ENCODE peak calls at places on chromosomes 12 and 14, in seven cellular contexts. C is activated CD4-positive, CD25-positive, alpha-beta regulatory T cell; J is ELR; A is tibial nerve; K is CD4-positive, alpha-beta T cell; N is NCI-H1694 treated with DMSO at 0.1 percent for 48 hours; Y is tibial artery. I is an unnamed sample.

GRCh38 chr12:58416211-58416610 is 474.8 kb downstream of the ATP23 start:
- DNase-seq in N (no peak), C (no peak), K (no peak), A (no peak), J (peak), Y (no peak), I (no peak)

GRCh38 chr12:110465024-110465423 is 3.0 kb downstream of the GPN3 start:
- DNase-seq in K (no peak), N (no peak), A (no peak), J (no peak), C (no peak), Y (no peak), I (no peak)

GRCh38 chr12:1914116-1914911 is 4.1 kb downstream of the CACNA2D4 start:
- DNase-seq in C (no peak), A (no peak), N (no peak), K (no peak), J (no peak), Y (peak), I (no peak)

GRCh38 chr12:85279449-85280137 is 427 bp upstream of the ALX1 start:
- DNase-seq in A (no peak), N (no peak), K (no peak), C (no peak), J (no peak), Y (no peak), I (peak)

GRCh38 chr12:122001379-122002209 is 20.1 kb upstream of the BCL7A start:
- DNase-seq in J (no peak), K (no peak), N (peak), A (no peak), Y (no peak), C (no peak), I (peak)

GRCh38 chr12:91417649-91418048 is 235.0 kb upstream of the DCN start:
- DNase-seq in Y (no peak), K (no peak), A (no peak), N (no peak), C (no peak), J (no peak), I (no peak)

GRCh38 chr14:68975667-68976066 is 3.4 kb downstream of the ACTN1 start:
- DNase-seq in K (no peak), Y (peak), N (no peak), A (no peak), J (peak), C (no peak), I (no peak)

GRCh38 chr12:76586764-76587395 is 27.3 kb upstream of the OSBPL8 start:
- DNase-seq in C (peak), K (peak), J (peak), A (no peak), N (peak), Y (no peak), I (no peak)

GRCh38 chr14:64682173-64682710 is 22.0 kb upstream of the PLEKHG3 start:
- DNase-seq in N (no peak), A (peak), C (no peak), Y (peak), J (no peak), K (no peak), I (peak)

GRCh38 chr12:65568517-65568916 is 255.8 kb upstream of the HMGA2 start:
- DNase-seq in J (peak), C (no peak), K (no peak), N (no peak), A (no peak), Y (no peak), I (no peak)

GRCh38 chr14:72736791-72737559 is 156.9 kb downstream of the DPF3 start:
- DNase-seq in Y (peak), K (no peak), J (no peak), A (no peak), N (peak), C (no peak), I (no peak)

GRCh38 chr12:27583057-27583797 is 59.2 kb downstream of the PPFIBP1 start:
- DNase-seq in N (no peak), J (no peak), C (no peak), A (no peak), Y (no peak), K (no peak), I (no peak)

GRCh38 chr12:19053218-19053617 is 76.3 kb upstream of the PLEKHA5 start:
- DNase-seq in N (no peak), K (no peak), A (no peak), Y (no peak), C (no peak), J (no peak), I (no peak)

GRCh38 chr14:81729622-81730021 is 196.0 kb upstream of the SEL1L start:
- DNase-seq in K (no peak), C (no peak), A (no peak), N (no peak), Y (no peak), J (no peak), I (no peak)

GRCh38 chr14:94406910-94407309 is 18.5 kb upstream of the SERPINA1 start:
- DNase-seq in Y (no peak), C (no peak), J (no peak), A (no peak), K (no peak), N (no peak), I (no peak)

GRCh38 chr14:36659822-36660735 is 1.6 kb upstream of the PAX9 start:
- DNase-seq in Y (no peak), A (no peak), J (no peak), K (no peak), N (no peak), C (no peak), I (no peak)

GRCh38 chr12:104350211-104350908 is 46.8 kb downstream of the EID3 start:
- DNase-seq in Y (no peak), A (no peak), N (no peak), J (no peak), C (no peak), K (no peak), I (peak)

GRCh38 chr12:131536337-131536736 is 174.6 kb upstream of the SFSWAP start:
- DNase-seq in C (no peak), A (peak), N (no peak), K (peak), Y (no peak), J (no peak), I (peak)

GRCh38 chr14:91317381-91318313 is 73.1 kb upstream of the GPR68 start:
- DNase-seq in A (no peak), Y (no peak), C (peak), J (no peak), N (no peak), K (peak), I (no peak)

GRCh38 chr12:32566663-32567634 is 112.2 kb upstream of the DNM1L start:
- DNase-seq in J (no peak), C (no peak), K (no peak), N (no peak), Y (no peak), A (no peak), I (no peak)

GRCh38 chr12:84807249-84807648 is 105.3 kb downstream of the SLC6A15 start:
- DNase-seq in J (peak), K (no peak), Y (no peak), C (no peak), A (no peak), N (no peak), I (no peak)

GRCh38 chr14:31069343-31069742 is 43.2 kb upstream of the STRN3 start:
- DNase-seq in C (no peak), J (no peak), A (no peak), N (no peak), K (no peak), Y (no peak), I (no peak)